ENCODE peak calls at places on chromosomes 12 and 14, in seven cellular contexts. S is AG10803, K is GM12865, T is astrocyte of the spinal cord, Z is BJ, G is cardiac muscle cell, X is heart right ventricle. F is an unnamed sample.

GRCh38 chr12:79441534-79441933 is 249.2 kb downstream of the PAWR start:
- DNase-seq in S (no peak), K (no peak), T (no peak), Z (no peak), G (no peak), X (no peak), F (no peak)

GRCh38 chr12:46209914-46210834 is 58.7 kb downstream of the SLC38A1 start:
- DNase-seq in S (no peak), K (peak), T (no peak), Z (no peak), G (peak), X (peak), F (peak)

GRCh38 chr12:4810219-4810671 is 90.0 kb downstream of the GALNT8 start:
- DNase-seq in S (no peak), K (no peak), T (no peak), Z (no peak), G (no peak), X (no peak), F (no peak)

GRCh38 chr12:69712826-69713225 is 13.7 kb upstream of the BEST3 start:
- DNase-seq in S (no peak), K (no peak), T (no peak), Z (no peak), G (no peak), X (no peak), F (no peak)

GRCh38 chr14:105139212-105139825 is 29.3 kb downstream of the JAG2 start:
- DNase-seq in S (no peak), K (no peak), T (no peak), Z (no peak), G (no peak), X (no peak), F (no peak)

GRCh38 chr14:51609251-51609986 is 42.3 kb upstream of the FRMD6 start:
- DNase-seq in S (peak), K (no peak), T (peak), Z (no peak), G (no peak), X (no peak), F (no peak)

GRCh38 chr14:22650960-22651521 is 6.9 kb upstream of the OR6J1 start:
- DNase-seq in S (peak), K (peak), T (peak), Z (no peak), G (peak), X (no peak), F (peak)

GRCh38 chr14:69879175-69880047 is at the start of gene SMOC1:
- DNase-seq in S (no peak), K (peak), T (peak), Z (no peak), G (peak), X (peak), F (peak)

GRCh38 chr12:40947812-40948211 is 240.3 kb upstream of the PDZRN4 start:
- DNase-seq in S (no peak), K (no peak), T (no peak), Z (no peak), G (no peak), X (no peak), F (no peak)

GRCh38 chr12:132305991-132306884 is 23.2 kb downstream of the GALNT9 start:
- DNase-seq in S (no peak), K (no peak), T (no peak), Z (no peak), G (no peak), X (no peak), F (no peak)

GRCh38 chr12:107829271-107829670 is 54.8 kb downstream of the ASCL4 start:
- DNase-seq in S (no peak), K (peak), T (no peak), Z (no peak), G (no peak), X (no peak), F (peak)

GRCh38 chr14:77106666-77107065 is 8.6 kb downstream of the CIPC start:
- DNase-seq in S (no peak), K (no peak), T (no peak), Z (no peak), G (no peak), X (no peak), F (no peak)
- H3K4me3 ChIP-seq in S (no peak), K (no peak), T (no peak), Z (no peak), G (no peak), X (no peak), F (no peak)

GRCh38 chr12:21265932-21266331 is 68.8 kb downstream of the SLCO1A2 start:
- DNase-seq in S (no peak), K (no peak), T (no peak), Z (no peak), G (no peak), X (no peak), F (no peak)
- H3K4me3 ChIP-seq in S (no peak), K (no peak), T (no peak), Z (no peak), G (no peak), X (no peak), F (no peak)

DNA sequence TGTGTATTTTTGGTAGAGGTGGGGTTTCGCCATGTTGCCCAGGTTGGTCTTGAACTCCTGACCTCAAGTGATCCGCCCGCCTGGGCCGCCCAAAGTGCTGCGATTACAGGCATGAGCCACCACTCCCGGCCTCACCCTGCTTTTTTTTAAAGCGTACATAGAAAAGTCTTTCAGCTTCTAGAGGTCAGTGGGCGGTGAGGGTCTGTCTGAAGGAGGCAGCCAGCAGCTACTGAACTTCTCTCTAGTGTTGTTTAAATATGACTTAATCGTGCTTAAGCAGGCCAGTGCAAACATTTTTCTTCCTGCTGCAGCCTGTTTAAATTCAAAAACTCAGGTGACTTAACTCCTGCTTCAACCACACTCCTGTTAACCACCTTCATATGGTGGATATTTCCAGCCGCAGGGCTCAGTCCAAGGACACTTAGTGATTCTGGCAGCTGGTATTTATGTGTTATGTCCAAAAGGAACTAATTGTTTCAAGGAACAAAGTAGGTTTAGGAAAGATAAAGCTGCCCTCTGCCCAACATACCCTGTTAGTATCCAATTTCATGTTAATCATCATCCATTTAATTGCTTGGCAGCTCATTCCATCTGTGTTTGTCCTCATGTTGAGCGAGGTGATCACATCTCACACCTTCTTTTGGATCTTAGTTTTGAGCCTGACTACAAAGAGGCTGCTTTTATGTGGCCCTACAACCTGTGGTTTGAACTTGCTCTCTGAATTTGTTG is 2.0 kb downstream of the PRKAB1 start:
- DNase-seq in S (no peak), K (no peak), T (no peak), Z (no peak), G (no peak), X (no peak), F (no peak)
- H3K4me3 ChIP-seq in S (no peak), K (peak), T (no peak), Z (no peak), G (no peak), X (no peak), F (peak)

GRCh38 chr12:121224591-121224990 is 14.7 kb downstream of the P2RX4 start:
- DNase-seq in S (no peak), K (no peak), T (no peak), Z (no peak), G (no peak), X (no peak), F (no peak)
- H3K4me3 ChIP-seq in S (no peak), K (no peak), T (no peak), Z (no peak), G (no peak), X (no peak), F (no peak)

F was measured in GM06990.